ENCODE peak calls at places on chromosomes 16 and 17, in four cellular contexts. S, Q, L and M are unnamed samples.

GRCh38 chr17:69874220-69874670 is 200.8 kb upstream of the KCNJ16 start:
- DNase-seq in Q (no peak), L (peak; percentile 92), S (no peak), M (no peak)

GRCh38 chr17:64084086-64084939 is 45.6 kb downstream of the ERN1 start:
- DNase-seq in L (peak; percentile 36), S (no peak), Q (peak; percentile 65), M (no peak)

GRCh38 chr16:88759245-88759975 is 25.6 kb downstream of the PIEZO1 start:
- DNase-seq in S (no peak), Q (no peak), L (peak; percentile 26), M (peak; percentile 46)

GRCh38 chr16:81265658-81266451 is 27.4 kb downstream of the BCO1 start:
- DNase-seq in Q (peak; percentile 52), S (peak; percentile 28), L (no peak), M (peak; percentile 72)

GRCh38 chr17:50583636-50584035 is 23.1 kb downstream of the CACNA1G start:
- DNase-seq in S (no peak), Q (no peak), L (no peak), M (no peak)

GRCh38 chr16:23148513-23149266 is 562 bp downstream of the USP31 start:
- DNase-seq in L (peak; percentile 63), S (peak; percentile 80), Q (peak; percentile 82), M (peak; percentile 79)

GRCh38 chr17:74233937-74234336 is 20.6 kb downstream of the TTYH2 start:
- DNase-seq in L (no peak), S (no peak), Q (peak; percentile 34), M (no peak)

GRCh38 chr17:76438906-76439305 is 14.0 kb downstream of the UBE2O start:
- DNase-seq in Q (no peak), L (no peak), S (no peak), M (no peak)

GRCh38 chr17:68840073-68840472 is 115.1 kb downstream of the ABCA8 start:
- DNase-seq in L (no peak), S (no peak), Q (no peak), M (no peak)

GRCh38 chr17:15384142-15384803 is 42.9 kb upstream of the TEKT3 start:
- DNase-seq in S (peak; percentile 42), L (peak; percentile 19), Q (no peak), M (peak; percentile 44)

GRCh38 chr17:41680426-41681040 is 8.2 kb upstream of the EIF1 start:
- DNase-seq in L (no peak), S (no peak), Q (no peak), M (no peak)

GRCh38 chr16:4852221-4852872 is 5.1 kb downstream of the UBN1 start:
- DNase-seq in S (no peak), Q (no peak), L (peak; percentile 69), M (no peak)

GRCh38 chr17:6947745-6948144 is 48.1 kb upstream of the ALOX12 start:
- DNase-seq in L (no peak), Q (no peak), S (no peak), M (no peak)

GRCh38 chr16:72666267-72666666 is 381.7 kb downstream of the ZFHX3 start:
- DNase-seq in L (no peak), S (no peak), Q (no peak), M (no peak)

GRCh38 chr16:72664122-72664479 is 383.8 kb downstream of the ZFHX3 start:
- DNase-seq in Q (no peak), S (no peak), L (no peak), M (no peak)

GRCh38 chr16:72658888-72659717 is 388.8 kb downstream of the ZFHX3 start:
- DNase-seq in Q (no peak), L (no peak), S (no peak), M (no peak)

GRCh38 chr16:72664480-72665408 is 383.2 kb downstream of the ZFHX3 start:
- DNase-seq in L (peak; percentile 98), S (peak; percentile 98), Q (peak; percentile 98), M (peak; percentile 99)
- TF ChIP-seq POLR2A in L (peak; percentile 59), S (peak; percentile 54), Q (peak; percentile 47), M (no peak)

DNA sequence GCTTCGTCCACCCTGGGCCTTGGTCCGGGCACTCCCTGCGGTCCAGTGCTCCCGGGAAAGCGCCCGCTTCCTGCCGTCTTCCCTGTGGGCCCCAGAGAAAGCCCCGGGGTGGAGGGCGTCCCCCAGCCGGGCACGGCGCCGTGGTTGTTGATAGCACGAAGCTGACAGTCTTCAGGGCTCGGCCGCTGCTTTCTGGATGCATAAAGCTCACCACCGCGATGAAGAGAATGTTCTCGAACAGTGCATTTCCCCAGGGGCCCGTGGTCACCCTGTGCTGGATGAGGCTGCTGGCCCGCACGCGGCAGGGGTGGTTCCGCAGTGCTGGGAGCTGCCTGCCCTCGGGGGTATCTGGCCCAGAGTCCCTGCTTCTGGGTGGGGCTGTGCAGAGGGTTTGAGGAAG is 53.2 kb downstream of the BAHCC1 start:
- DNase-seq in Q (no peak), S (no peak), L (no peak), M (no peak)
- H3K27ac ChIP-seq in Q (no peak overlapping the region), S (no peak overlapping the region), L (no peak overlapping the region), M (no peak overlapping the region)

GRCh38 chr16:84438971-84439696 is 65.3 kb downstream of the MEAK7 start:
- DNase-seq in L (no peak), S (no peak), Q (no peak), M (no peak)
- H3K4me1 ChIP-seq in L (no peaks in the 10 kb centered on the region), S (no peaks in the 10 kb centered on the region), Q (no peaks in the 10 kb centered on the region), M (no peaks in the 10 kb centered on the region)

GRCh38 chr17:9576521-9577401 is at the start of gene CFAP52:
- DNase-seq in Q (peak; percentile 75), S (peak; percentile 82), L (peak; percentile 77), M (peak; percentile 86)

GRCh38 chr17:9577402-9577709 is 914 bp downstream of the CFAP52 start:
- DNase-seq in Q (no peak), S (no peak), L (no peak), M (no peak)

GRCh38 chr17:9571201-9571600 is 4.4 kb downstream of the STX8 start:
- DNase-seq in Q (no peak), L (no peak), S (no peak), M (no peak)

GRCh38 chr17:9575381-9576072 is at the start of gene STX8:
- DNase-seq in S (peak; percentile 91), Q (peak; percentile 88), L (peak; percentile 90), M (peak; percentile 96)
- TF ChIP-seq POLR2A in S (peak; percentile 63), Q (peak; percentile 60), L (no peak), M (no peak)

GRCh38 chr16:19382084-19382801 is 35.4 kb upstream of the TMC5 start:
- DNase-seq in L (no peak), S (no peak), Q (peak; percentile 15), M (no peak)

GRCh38 chr16:19389246-19389645 is 28.4 kb upstream of the TMC5 start:
- DNase-seq in S (peak; percentile 29), L (peak; percentile 19), Q (peak; percentile 70), M (peak; percentile 25)

GRCh38 chr16:19382887-19383816 is 34.5 kb upstream of the TMC5 start:
- DNase-seq in S (no peak), Q (no peak), L (no peak), M (no peak)

GRCh38 chr16:19384656-19385055 is 33.0 kb upstream of the TMC5 start:
- DNase-seq in Q (peak; percentile 80), S (no peak), L (no peak), M (no peak)

DNA sequence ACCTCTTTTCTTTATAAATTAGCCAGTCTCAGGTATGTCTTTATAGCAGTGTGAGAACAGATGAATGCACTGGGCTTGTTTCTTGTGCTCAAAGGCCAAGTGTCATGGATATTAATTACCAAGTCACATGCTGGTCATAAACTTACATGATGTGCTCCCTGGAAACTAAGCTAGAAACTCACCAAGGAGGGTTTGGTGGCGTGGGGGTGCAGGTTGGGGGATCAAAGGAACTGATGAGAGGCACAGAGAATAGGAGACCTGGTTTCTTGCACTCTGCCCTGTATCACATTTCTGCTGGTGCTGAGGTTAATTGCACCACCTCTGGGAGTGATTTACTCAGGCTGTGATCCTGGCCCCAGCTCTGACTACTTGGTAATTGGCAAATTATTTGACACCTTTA is 31.1 kb upstream of the TMC5 start:
- DNase-seq in L (no peak), Q (no peak), S (no peak), M (no peak)
- H3K27ac ChIP-seq in L (no peak overlapping the region), Q (no peak overlapping the region), S (no peak overlapping the region), M (no peak overlapping the region)

GRCh38 chr17:78113804-78114785 is 14.5 kb downstream of the TMC6 start:
- DNase-seq in L (no peak), Q (no peak), S (no peak), M (no peak)
- H3K4me1 ChIP-seq in L (no peaks in the 10 kb centered on the region), Q (peaks cover 20% of the 10 kb centered on the region), S (no peaks in the 10 kb centered on the region), M (peaks cover 3% of the 10 kb centered on the region)

GRCh38 chr16:2979669-2980226 is 498 bp downstream of the PKMYT1 start:
- DNase-seq in S (no peak), L (no peak), Q (no peak), M (no peak)

GRCh38 chr16:2981899-2982250 is 1.6 kb upstream of the PKMYT1 start:
- DNase-seq in S (no peak), Q (no peak), L (no peak), M (no peak)

GRCh38 chr16:2982402-2982801 is 2.2 kb upstream of the PKMYT1 start:
- DNase-seq in L (no peak), Q (no peak), S (no peak), M (no peak)

GRCh38 chr16:2981177-2981898 is 1.1 kb upstream of the PKMYT1 start:
- DNase-seq in S (no peak), Q (no peak), L (no peak), M (peak; percentile 64)

GRCh38 chr16:2980227-2981176 is at the start of gene PKMYT1:
- DNase-seq in Q (peak; percentile 94), L (peak; percentile 90), S (peak; percentile 93), M (peak; percentile 90)
- TF ChIP-seq POLR2A in Q (peak; percentile 95), L (peak; percentile 97), S (peak; percentile 93), M (no peak)